ENCODE peak calls at places on chromosome 14, in seven cellular contexts. One of them, this sample, is unnamed.

GRCh38 chr14:33657478-33657877 is 293.4 kb downstream of the EGLN3 start:
- DNase-seq in nephron progenitor cell: no peak
- DNase-seq in heart left ventricle: no peak
- DNase-seq in activated CD8-positive, alpha-beta T cell treated with anti-CD3 and anti-CD28 coated beads for 36 hours: no peak
- DNase-seq in A549: no peak
- DNase-seq in stomach: no peak
- DNase-seq in type B pancreatic cell: no peak
- DNase-seq in this sample: no peak

GRCh38 chr14:20652996-20653975 is 11.8 kb upstream of the OR6S1 start:
- DNase-seq in heart left ventricle: no peak
- DNase-seq in activated CD8-positive, alpha-beta T cell treated with anti-CD3 and anti-CD28 coated beads for 36 hours: peak
- DNase-seq in nephron progenitor cell: peak
- DNase-seq in stomach: no peak
- DNase-seq in type B pancreatic cell: no peak
- DNase-seq in A549: peak
- DNase-seq in this sample: peak

GRCh38 chr14:50018236-50019210 is 97.8 kb downstream of the VCPKMT start:
- DNase-seq in type B pancreatic cell: no peak
- DNase-seq in heart left ventricle: no peak
- DNase-seq in nephron progenitor cell: no peak
- DNase-seq in stomach: peak
- DNase-seq in A549: peak
- DNase-seq in activated CD8-positive, alpha-beta T cell treated with anti-CD3 and anti-CD28 coated beads for 36 hours: no peak
- DNase-seq in this sample: peak

GRCh38 chr14:50001999-50002925 is 109.4 kb downstream of the ARF6 start:
- DNase-seq in activated CD8-positive, alpha-beta T cell treated with anti-CD3 and anti-CD28 coated beads for 36 hours: peak
- DNase-seq in type B pancreatic cell: no peak
- DNase-seq in nephron progenitor cell: no peak
- DNase-seq in stomach: peak
- DNase-seq in heart left ventricle: no peak
- DNase-seq in A549: no peak
- DNase-seq in this sample: no peak

GRCh38 chr14:76011959-76012802 is 26.6 kb downstream of the IFT43 start:
- DNase-seq in heart left ventricle: no peak
- DNase-seq in stomach: no peak
- DNase-seq in nephron progenitor cell: no peak
- DNase-seq in A549: no peak
- DNase-seq in activated CD8-positive, alpha-beta T cell treated with anti-CD3 and anti-CD28 coated beads for 36 hours: no peak
- DNase-seq in type B pancreatic cell: no peak
- DNase-seq in this sample: peak

GRCh38 chr14:31411218-31411727 is 9.1 kb downstream of the HEATR5A start:
- DNase-seq in activated CD8-positive, alpha-beta T cell treated with anti-CD3 and anti-CD28 coated beads for 36 hours: no peak
- DNase-seq in stomach: no peak
- DNase-seq in type B pancreatic cell: no peak
- DNase-seq in heart left ventricle: no peak
- DNase-seq in nephron progenitor cell: no peak
- DNase-seq in A549: no peak
- DNase-seq in this sample: peak

GRCh38 chr14:81946808-81947798 is 413.4 kb upstream of the SEL1L start:
- DNase-seq in A549: no peak
- DNase-seq in stomach: no peak
- DNase-seq in heart left ventricle: no peak
- DNase-seq in nephron progenitor cell: no peak
- DNase-seq in type B pancreatic cell: no peak
- DNase-seq in activated CD8-positive, alpha-beta T cell treated with anti-CD3 and anti-CD28 coated beads for 36 hours: no peak
- DNase-seq in this sample: no peak

GRCh38 chr14:63300854-63301253 is 17.9 kb downstream of the GPHB5 start:
- DNase-seq in nephron progenitor cell: no peak
- DNase-seq in type B pancreatic cell: no peak
- DNase-seq in activated CD8-positive, alpha-beta T cell treated with anti-CD3 and anti-CD28 coated beads for 36 hours: no peak
- DNase-seq in heart left ventricle: no peak
- DNase-seq in A549: no peak
- DNase-seq in stomach: no peak
- DNase-seq in this sample: no peak

GRCh38 chr14:89617471-89618291 is 200.6 kb upstream of the FOXN3 start:
- DNase-seq in A549: no peak
- DNase-seq in heart left ventricle: no peak
- DNase-seq in type B pancreatic cell: no peak
- DNase-seq in stomach: peak
- DNase-seq in nephron progenitor cell: peak
- DNase-seq in activated CD8-positive, alpha-beta T cell treated with anti-CD3 and anti-CD28 coated beads for 36 hours: peak
- DNase-seq in this sample: peak

GRCh38 chr14:63677891-63678379 is 36.3 kb upstream of the WDR89 start:
- DNase-seq in A549: peak
- DNase-seq in stomach: no peak
- DNase-seq in heart left ventricle: no peak
- DNase-seq in activated CD8-positive, alpha-beta T cell treated with anti-CD3 and anti-CD28 coated beads for 36 hours: no peak
- DNase-seq in nephron progenitor cell: no peak
- DNase-seq in type B pancreatic cell: no peak
- DNase-seq in this sample: peak

GRCh38 chr14:98592611-98593170 is 679.3 kb downstream of the BCL11B start:
- DNase-seq in stomach: no peak
- DNase-seq in type B pancreatic cell: no peak
- DNase-seq in nephron progenitor cell: no peak
- DNase-seq in A549: no peak
- DNase-seq in activated CD8-positive, alpha-beta T cell treated with anti-CD3 and anti-CD28 coated beads for 36 hours: no peak
- DNase-seq in heart left ventricle: no peak
- DNase-seq in this sample: no peak

DNA sequence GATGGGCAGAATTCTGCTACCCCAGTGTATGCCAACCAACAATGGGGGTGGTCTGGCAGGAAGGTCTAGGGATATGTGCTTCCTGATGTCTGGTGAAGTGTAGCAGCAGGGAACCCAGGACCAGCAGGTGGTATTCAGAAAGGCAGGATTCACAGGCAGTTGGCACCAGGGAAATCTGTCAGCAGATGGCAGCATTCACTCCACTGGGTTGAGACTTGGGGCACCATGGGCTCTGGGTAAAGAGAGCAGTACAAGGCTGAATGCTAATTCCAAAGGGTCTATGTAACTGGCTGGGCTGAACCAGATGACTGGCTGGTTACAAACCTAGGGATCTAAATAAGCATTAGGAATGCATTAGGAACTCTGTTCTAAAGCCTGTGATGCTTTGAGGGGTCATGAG is 466.9 kb upstream of the STXBP6 start:
- DNase-seq in nephron progenitor cell: no peak
- DNase-seq in type B pancreatic cell: no peak
- DNase-seq in activated CD8-positive, alpha-beta T cell treated with anti-CD3 and anti-CD28 coated beads for 36 hours: no peak
- DNase-seq in A549: no peak
- DNase-seq in stomach: no peak
- DNase-seq in heart left ventricle: no peak
- DNase-seq in this sample: no peak
- TF ChIP-seq CTCF in nephron progenitor cell: no peak
- TF ChIP-seq CTCF in type B pancreatic cell: no peak
- TF ChIP-seq CTCF in activated CD8-positive, alpha-beta T cell treated with anti-CD3 and anti-CD28 coated beads for 36 hours: no peak
- TF ChIP-seq CTCF in A549: no peak
- TF ChIP-seq CTCF in stomach: no peak
- TF ChIP-seq CTCF in heart left ventricle: no peak
- TF ChIP-seq CTCF in this sample: no peak

GRCh38 chr14:106269029-106269428 is 742.6 kb downstream of the TMEM121 start:
- DNase-seq in stomach: no peak
- DNase-seq in type B pancreatic cell: no peak
- DNase-seq in activated CD8-positive, alpha-beta T cell treated with anti-CD3 and anti-CD28 coated beads for 36 hours: no peak
- DNase-seq in A549: no peak
- DNase-seq in heart left ventricle: no peak
- DNase-seq in nephron progenitor cell: no peak
- DNase-seq in this sample: no peak

GRCh38 chr14:106269451-106270204 is 743.2 kb downstream of the TMEM121 start:
- DNase-seq in stomach: no peak
- DNase-seq in A549: no peak
- DNase-seq in nephron progenitor cell: no peak
- DNase-seq in heart left ventricle: no peak
- DNase-seq in activated CD8-positive, alpha-beta T cell treated with anti-CD3 and anti-CD28 coated beads for 36 hours: no peak
- DNase-seq in type B pancreatic cell: no peak
- DNase-seq in this sample: no peak

GRCh38 chr14:106268013-106268727 is 741.8 kb downstream of the TMEM121 start:
- DNase-seq in heart left ventricle: peak
- DNase-seq in type B pancreatic cell: no peak
- DNase-seq in stomach: peak
- DNase-seq in A549: peak
- DNase-seq in nephron progenitor cell: no peak
- DNase-seq in activated CD8-positive, alpha-beta T cell treated with anti-CD3 and anti-CD28 coated beads for 36 hours: peak
- DNase-seq in this sample: no peak
- TF ChIP-seq CTCF in heart left ventricle: no peak
- TF ChIP-seq CTCF in type B pancreatic cell: no peak
- TF ChIP-seq CTCF in stomach: no peak
- TF ChIP-seq CTCF in A549: peak
- TF ChIP-seq CTCF in nephron progenitor cell: no peak
- TF ChIP-seq CTCF in activated CD8-positive, alpha-beta T cell treated with anti-CD3 and anti-CD28 coated beads for 36 hours: no peak
- TF ChIP-seq CTCF in this sample: no peak

DNA sequence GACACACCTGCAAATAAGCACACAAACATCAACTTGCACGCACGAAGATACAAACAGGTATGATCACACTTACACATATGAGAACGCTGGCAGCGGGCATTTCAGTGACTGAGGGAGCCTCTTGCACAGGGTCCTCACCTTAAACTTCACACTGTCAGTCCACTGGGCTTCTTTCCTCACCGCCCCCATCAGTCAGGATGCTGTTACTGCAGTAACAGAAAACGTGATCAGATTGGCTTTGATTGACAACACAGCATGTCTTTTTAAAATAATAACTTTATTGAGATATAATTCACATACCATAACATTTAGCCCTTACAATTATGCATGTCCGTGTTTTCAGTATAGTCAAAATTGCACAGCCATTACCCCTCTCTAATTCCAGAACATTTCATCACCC is 8.2 kb downstream of the CCDC197 start:
- DNase-seq in stomach: no peak
- DNase-seq in A549: no peak
- DNase-seq in type B pancreatic cell: no peak
- DNase-seq in activated CD8-positive, alpha-beta T cell treated with anti-CD3 and anti-CD28 coated beads for 36 hours: peak
- DNase-seq in nephron progenitor cell: no peak
- DNase-seq in heart left ventricle: no peak
- DNase-seq in this sample: no peak
- TF ChIP-seq CTCF in stomach: no peak
- TF ChIP-seq CTCF in A549: no peak
- TF ChIP-seq CTCF in type B pancreatic cell: peak
- TF ChIP-seq CTCF in activated CD8-positive, alpha-beta T cell treated with anti-CD3 and anti-CD28 coated beads for 36 hours: peak
- TF ChIP-seq CTCF in nephron progenitor cell: peak
- TF ChIP-seq CTCF in heart left ventricle: no peak
- TF ChIP-seq CTCF in this sample: peak

GRCh38 chr14:100670017-100670974 is 56.4 kb upstream of the DLK1 start:
- DNase-seq in stomach: no peak
- DNase-seq in heart left ventricle: peak
- DNase-seq in type B pancreatic cell: no peak
- DNase-seq in A549: no peak
- DNase-seq in nephron progenitor cell: no peak
- DNase-seq in activated CD8-positive, alpha-beta T cell treated with anti-CD3 and anti-CD28 coated beads for 36 hours: no peak
- DNase-seq in this sample: no peak
- TF ChIP-seq CTCF in stomach: no peak
- TF ChIP-seq CTCF in heart left ventricle: no peak
- TF ChIP-seq CTCF in type B pancreatic cell: no peak
- TF ChIP-seq CTCF in A549: no peak
- TF ChIP-seq CTCF in nephron progenitor cell: no peak
- TF ChIP-seq CTCF in activated CD8-positive, alpha-beta T cell treated with anti-CD3 and anti-CD28 coated beads for 36 hours: no peak
- TF ChIP-seq CTCF in this sample: peak

DNA sequence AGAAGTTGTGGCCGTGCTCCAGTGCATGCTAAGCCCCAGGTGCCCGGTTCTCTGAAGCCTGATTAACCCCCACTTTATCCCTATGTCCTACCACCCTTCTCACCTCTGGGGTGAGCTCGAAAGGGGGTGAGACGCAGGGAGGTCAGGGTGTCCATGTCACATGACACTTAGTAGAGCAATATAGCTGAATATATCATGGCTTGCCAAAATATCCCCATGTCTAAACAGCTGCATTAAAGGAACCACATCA is 203.1 kb upstream of the DIO3 start:
- DNase-seq in A549: no peak
- DNase-seq in heart left ventricle: no peak
- DNase-seq in activated CD8-positive, alpha-beta T cell treated with anti-CD3 and anti-CD28 coated beads for 36 hours: no peak
- DNase-seq in stomach: no peak
- DNase-seq in nephron progenitor cell: no peak
- DNase-seq in type B pancreatic cell: no peak
- DNase-seq in this sample: no peak
- TF ChIP-seq CTCF in A549: no peak
- TF ChIP-seq CTCF in heart left ventricle: no peak
- TF ChIP-seq CTCF in activated CD8-positive, alpha-beta T cell treated with anti-CD3 and anti-CD28 coated beads for 36 hours: no peak
- TF ChIP-seq CTCF in stomach: no peak
- TF ChIP-seq CTCF in nephron progenitor cell: no peak
- TF ChIP-seq CTCF in type B pancreatic cell: no peak
- TF ChIP-seq CTCF in this sample: no peak

GRCh38 chr14:90837355-90837754 is 21.1 kb upstream of the TTC7B start:
- DNase-seq in type B pancreatic cell: no peak
- DNase-seq in nephron progenitor cell: no peak
- DNase-seq in stomach: no peak
- DNase-seq in activated CD8-positive, alpha-beta T cell treated with anti-CD3 and anti-CD28 coated beads for 36 hours: no peak
- DNase-seq in A549: no peak
- DNase-seq in heart left ventricle: no peak
- DNase-seq in this sample: no peak
- TF ChIP-seq CTCF in type B pancreatic cell: no peak
- TF ChIP-seq CTCF in nephron progenitor cell: no peak
- TF ChIP-seq CTCF in stomach: no peak
- TF ChIP-seq CTCF in activated CD8-positive, alpha-beta T cell treated with anti-CD3 and anti-CD28 coated beads for 36 hours: no peak
- TF ChIP-seq CTCF in A549: no peak
- TF ChIP-seq CTCF in heart left ventricle: no peak
- TF ChIP-seq CTCF in this sample: no peak

DNA sequence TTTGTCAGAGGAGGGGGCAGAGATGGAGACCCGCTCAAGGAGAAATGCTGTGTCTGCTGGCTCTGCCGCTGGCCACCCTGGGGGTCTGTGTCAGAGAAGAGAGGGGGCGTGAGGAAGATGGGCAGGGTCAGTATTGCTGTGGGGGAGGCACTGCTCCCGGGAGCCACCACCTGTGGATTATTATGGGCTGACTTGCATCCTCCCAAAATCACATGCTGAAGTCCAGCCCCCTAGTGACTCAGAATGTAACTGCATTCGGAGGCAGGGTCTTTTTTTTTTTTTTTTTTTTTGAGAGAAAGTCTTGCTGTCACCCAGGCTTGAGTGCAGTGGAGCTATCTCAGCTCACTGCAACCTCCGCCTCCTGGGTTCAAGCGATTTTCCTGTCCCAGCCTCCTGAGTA is 12.3 kb downstream of the ABCD4 start:
- DNase-seq in type B pancreatic cell: no peak
- DNase-seq in stomach: no peak
- DNase-seq in A549: peak
- DNase-seq in heart left ventricle: no peak
- DNase-seq in nephron progenitor cell: peak
- DNase-seq in activated CD8-positive, alpha-beta T cell treated with anti-CD3 and anti-CD28 coated beads for 36 hours: peak
- DNase-seq in this sample: peak
- TF ChIP-seq CTCF in type B pancreatic cell: peak
- TF ChIP-seq CTCF in stomach: no peak
- TF ChIP-seq CTCF in A549: peak
- TF ChIP-seq CTCF in heart left ventricle: peak
- TF ChIP-seq CTCF in nephron progenitor cell: peak
- TF ChIP-seq CTCF in activated CD8-positive, alpha-beta T cell treated with anti-CD3 and anti-CD28 coated beads for 36 hours: peak
- TF ChIP-seq CTCF in this sample: peak

GRCh38 chr14:67335781-67336180 is 23.8 kb downstream of the ATP6V1D start:
- DNase-seq in A549: peak
- DNase-seq in nephron progenitor cell: no peak
- DNase-seq in activated CD8-positive, alpha-beta T cell treated with anti-CD3 and anti-CD28 coated beads for 36 hours: peak
- DNase-seq in type B pancreatic cell: no peak
- DNase-seq in heart left ventricle: no peak
- DNase-seq in stomach: no peak
- DNase-seq in this sample: peak
- TF ChIP-seq CTCF in A549: peak
- TF ChIP-seq CTCF in nephron progenitor cell: peak
- TF ChIP-seq CTCF in activated CD8-positive, alpha-beta T cell treated with anti-CD3 and anti-CD28 coated beads for 36 hours: peak
- TF ChIP-seq CTCF in type B pancreatic cell: peak
- TF ChIP-seq CTCF in heart left ventricle: peak
- TF ChIP-seq CTCF in stomach: no peak
- TF ChIP-seq CTCF in this sample: peak

GRCh38 chr14:74302160-74302628 is 540 bp downstream of the ABCD4 start:
- DNase-seq in type B pancreatic cell: no peak
- DNase-seq in nephron progenitor cell: no peak
- DNase-seq in stomach: no peak
- DNase-seq in A549: peak
- DNase-seq in activated CD8-positive, alpha-beta T cell treated with anti-CD3 and anti-CD28 coated beads for 36 hours: peak
- DNase-seq in heart left ventricle: no peak
- DNase-seq in this sample: peak
- TF ChIP-seq CTCF in type B pancreatic cell: peak
- TF ChIP-seq CTCF in nephron progenitor cell: peak
- TF ChIP-seq CTCF in stomach: peak
- TF ChIP-seq CTCF in A549: peak
- TF ChIP-seq CTCF in activated CD8-positive, alpha-beta T cell treated with anti-CD3 and anti-CD28 coated beads for 36 hours: peak
- TF ChIP-seq CTCF in heart left ventricle: peak
- TF ChIP-seq CTCF in this sample: peak